ENCODE peak calls at places on chromosomes 11 and 22, in ten cellular contexts. M is SW480; Z is HEK293T; D is HuH-7; E is AG08395; T is activated CD4-positive, CD25-positive, alpha-beta regulatory T cell treated with anti-CD3 and anti-CD28 coated beads, Interleukin-2, amount 50 U/mL, for 16 hours; O is stimulated activated CD8-positive, alpha-beta memory T cell treated with anti-CD3 and anti-CD28 coated beads, Interleukin-4, amount 100 ng/mL, for 1 hour; W is NCI-H526 treated with DMSO at 0.1 percent for 48 hours; R is spleen; G is hypothalamus. Y is an unnamed sample.

GRCh38 chr11:77191823-77192495 is 63.9 kb downstream of the MYO7A start:
- DNase-seq in M (peak), Z (peak), D (peak), E (no peak), T (peak), O (peak), W (peak), R (no peak), G (no peak), Y (no peak)

GRCh38 chr11:19201737-19202605 is at the start of gene CSRP3:
- DNase-seq in M (no peak), Z (no peak), D (no peak), E (peak), T (no peak), O (no peak), W (no peak), R (no peak), G (no peak), Y (no peak)

GRCh38 chr11:63882555-63883242 is 34.3 kb downstream of the RCOR2 start:
- DNase-seq in M (no peak), Z (no peak), D (no peak), E (no peak), T (no peak), O (no peak), W (no peak), R (peak), G (no peak), Y (no peak)

GRCh38 chr22:24400726-24401596 is 26.4 kb upstream of the ADORA2A start:
- DNase-seq in M (no peak), Z (no peak), D (no peak), E (no peak), T (no peak), O (no peak), W (no peak), R (no peak), G (no peak), Y (no peak)

GRCh38 chr11:13168281-13168680 is 109.3 kb upstream of the BMAL1 start:
- DNase-seq in M (peak), Z (no peak), D (no peak), E (no peak), T (no peak), O (no peak), W (no peak), R (no peak), G (no peak), Y (no peak)

GRCh38 chr11:108733479-108734116 is 68.7 kb downstream of the DDX10 start:
- DNase-seq in M (no peak), Z (no peak), D (no peak), E (no peak), T (no peak), O (no peak), W (no peak), R (no peak), G (no peak), Y (peak)

GRCh38 chr11:35667257-35667656 is 4.7 kb downstream of the TRIM44 start:
- DNase-seq in M (no peak), Z (no peak), D (no peak), E (no peak), T (no peak), O (no peak), W (no peak), R (no peak), G (no peak), Y (no peak)

GRCh38 chr22:45223304-45224117 is 17.2 kb downstream of the KIAA0930 start:
- DNase-seq in M (no peak), Z (no peak), D (no peak), E (no peak), T (no peak), O (no peak), W (no peak), R (peak), G (no peak), Y (no peak)

GRCh38 chr22:20420157-20420842 is 17.3 kb downstream of the SCARF2 start:
- DNase-seq in M (no peak), Z (no peak), D (no peak), E (no peak), T (no peak), O (no peak), W (no peak), R (peak), G (no peak), Y (no peak)

GRCh38 chr11:61378713-61379313 is 13.6 kb upstream of the TMEM216 start:
- DNase-seq in M (no peak), Z (no peak), D (peak), E (peak), T (no peak), O (no peak), W (no peak), R (no peak), G (no peak), Y (no peak)

GRCh38 chr11:70066628-70067027 is 11.5 kb upstream of the ANO1 start:
- DNase-seq in M (no peak), Z (no peak), D (peak), E (no peak), T (no peak), O (no peak), W (no peak), R (no peak), G (no peak), Y (no peak)

GRCh38 chr11:35030716-35031213 is 108.2 kb upstream of the CD44 start:
- DNase-seq in M (peak), Z (peak), D (no peak), E (peak), T (no peak), O (no peak), W (no peak), R (no peak), G (no peak), Y (peak)

GRCh38 chr11:47179655-47179991 is 2.9 kb upstream of the ARFGAP2 start:
- DNase-seq in M (peak), Z (peak), D (peak), E (peak), T (no peak), O (no peak), W (peak), R (no peak), G (peak), Y (peak)

GRCh38 chr22:49587987-49588386 is 239.7 kb downstream of the BRD1 start:
- DNase-seq in M (no peak), Z (no peak), D (no peak), E (no peak), T (no peak), O (no peak), W (no peak), R (peak), G (no peak), Y (no peak)

GRCh38 chr11:81420668-81421550 is 1312.8 kb downstream of the FAM181B start:
- DNase-seq in M (no peak), Z (no peak), D (no peak), E (no peak), T (no peak), O (no peak), W (no peak), R (no peak), G (no peak), Y (no peak)

Y was measured in endothelial cell of umbilical vein.